ENCODE peak calls at places on chromosomes 7 and 10, in four cellular contexts. I is tibial artery, N is fibroblast of lung, A is trophoblast cell. H is an unnamed sample.

GRCh38 chr7:14690075-14690474 is 212.5 kb downstream of the DGKB start:
- DNase-seq in I (no peak), N (no peak), A (no peak), H (no peak)

GRCh38 chr7:102390697-102391484 is 5.3 kb upstream of the PRKRIP1 start:
- DNase-seq in I (peak; percentile 75), N (peak; percentile 47), A (peak; percentile 88), H (peak; percentile 30)

GRCh38 chr10:43196981-43197833 is 59.0 kb downstream of the CSGALNACT2 start:
- DNase-seq in I (peak; percentile 9), N (no peak), A (no peak), H (no peak)

GRCh38 chr7:15891151-15891842 is 204.8 kb upstream of the MEOX2 start:
- DNase-seq in I (no peak), N (peak; percentile 69), A (no peak), H (no peak)

GRCh38 chr7:73586911-73587310 is 8.5 kb upstream of the TBL2 start:
- DNase-seq in I (no peak), N (no peak), A (no peak), H (no peak)

GRCh38 chr10:1368772-1369171 is 312.6 kb downstream of the WDR37 start:
- DNase-seq in I (no peak), N (no peak), A (no peak), H (no peak)

GRCh38 chr7:35467456-35467978 is 213.6 kb upstream of the TBX20 start:
- DNase-seq in I (no peak), N (no peak), A (no peak), H (no peak)

GRCh38 chr7:7426686-7427085 is 109.0 kb downstream of the COL28A1 start:
- DNase-seq in I (no peak), N (no peak), A (no peak), H (no peak)

GRCh38 chr10:78868048-78868447 is 200.7 kb upstream of the ZMIZ1 start:
- DNase-seq in I (no peak), N (no peak), A (no peak), H (no peak)

DNA sequence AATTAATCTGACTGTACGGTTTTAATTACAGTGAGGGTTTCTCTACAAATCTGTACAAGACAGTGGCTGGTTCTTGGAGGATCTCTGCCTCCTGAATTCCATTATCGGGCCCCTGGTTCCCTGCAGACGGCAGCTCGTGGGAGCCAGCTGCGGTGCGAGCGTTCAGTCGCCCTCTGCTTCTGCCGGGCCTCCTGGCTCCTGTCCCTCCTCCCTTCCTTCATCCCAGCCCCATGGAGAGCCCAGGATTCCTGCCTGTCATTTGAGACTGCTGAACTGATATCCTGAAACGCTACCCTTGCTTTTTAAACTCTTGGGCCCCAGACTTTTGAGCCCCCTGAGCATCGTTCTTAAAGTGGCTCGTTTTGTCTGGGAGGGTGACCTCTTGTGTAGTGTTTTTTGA is 6.6 kb upstream of the DLX6 start:
- DNase-seq in I (no peak), N (no peak), A (no peak), H (no peak)
- H3K27me3 ChIP-seq in I (peaks cover 4% of the 10 kb centered on the region), N (peaks cover 55% of the 10 kb centered on the region), A (peaks cover 27% of the 10 kb centered on the region), H (peaks cover 92% of the 10 kb centered on the region)

DNA sequence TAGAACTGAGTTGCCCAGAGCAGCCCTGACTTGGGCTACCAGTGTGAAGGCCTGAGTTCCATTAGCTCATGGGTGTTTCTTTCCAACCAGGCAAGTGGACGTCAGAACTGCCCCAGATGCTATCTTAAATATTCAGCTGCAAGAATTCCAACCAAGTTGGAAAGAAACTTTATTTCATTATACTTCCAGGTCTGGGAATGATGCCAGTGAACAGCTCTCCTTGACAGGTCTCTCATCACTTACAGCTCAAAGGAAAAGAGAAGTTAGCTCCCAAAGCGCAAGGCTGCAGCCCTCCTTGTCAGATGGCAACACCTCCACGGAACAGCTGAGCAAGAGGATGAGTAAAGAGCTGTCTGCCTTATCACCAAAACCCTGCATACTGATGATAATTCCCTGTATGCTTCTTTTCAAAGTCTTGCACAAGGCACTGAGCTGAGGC is 255.5 kb upstream of the AOAH start:
- DNase-seq in I (no peak), N (peak; percentile 88), A (peak; percentile 27), H (no peak)
- H3K27ac ChIP-seq in I (no peak overlapping the region), N (no peak overlapping the region), A (no peak overlapping the region), H (no peak overlapping the region)

DNA sequence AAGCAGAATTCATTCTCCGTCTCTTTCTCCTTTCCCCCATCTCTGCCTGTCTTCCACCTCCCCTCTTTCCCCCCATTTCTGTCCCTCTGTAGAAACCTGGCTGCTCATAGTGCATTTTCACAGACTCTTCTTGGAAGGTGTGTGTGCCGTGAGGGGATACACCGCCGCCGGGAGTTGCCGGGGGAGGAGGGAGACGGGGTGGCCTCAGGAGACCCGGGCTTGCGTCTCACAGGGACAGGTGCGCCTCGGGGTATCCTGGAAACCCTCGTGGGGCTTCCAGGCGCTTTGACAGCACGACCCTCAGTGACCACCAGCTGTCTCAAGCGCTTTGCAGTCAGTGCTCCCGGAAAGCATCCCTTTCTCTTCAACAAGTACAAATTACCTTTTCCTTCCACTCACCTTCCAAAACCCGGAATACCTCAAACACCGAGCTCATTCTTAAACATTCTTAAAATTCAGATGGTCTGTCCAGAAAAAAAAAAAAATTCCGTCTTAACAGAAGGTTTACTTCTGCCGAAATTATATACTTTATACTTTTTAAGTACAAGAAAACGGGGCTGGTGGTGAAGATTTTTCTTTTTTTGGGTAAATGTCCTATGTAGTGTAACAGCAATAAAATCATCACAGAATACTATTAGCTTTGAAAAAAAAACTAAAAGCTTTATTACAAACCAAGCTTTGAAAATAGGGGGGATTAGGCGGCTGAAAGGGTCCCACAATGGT is 8.2 kb downstream of the EMX2 start:
- DNase-seq in I (no peak), N (no peak), A (no peak), H (no peak)
- H3K27me3 ChIP-seq in I (no peaks in the 10 kb centered on the region), N (peaks cover 58% of the 10 kb centered on the region), A (peaks cover 87% of the 10 kb centered on the region), H (peaks cover 66% of the 10 kb centered on the region)

DNA sequence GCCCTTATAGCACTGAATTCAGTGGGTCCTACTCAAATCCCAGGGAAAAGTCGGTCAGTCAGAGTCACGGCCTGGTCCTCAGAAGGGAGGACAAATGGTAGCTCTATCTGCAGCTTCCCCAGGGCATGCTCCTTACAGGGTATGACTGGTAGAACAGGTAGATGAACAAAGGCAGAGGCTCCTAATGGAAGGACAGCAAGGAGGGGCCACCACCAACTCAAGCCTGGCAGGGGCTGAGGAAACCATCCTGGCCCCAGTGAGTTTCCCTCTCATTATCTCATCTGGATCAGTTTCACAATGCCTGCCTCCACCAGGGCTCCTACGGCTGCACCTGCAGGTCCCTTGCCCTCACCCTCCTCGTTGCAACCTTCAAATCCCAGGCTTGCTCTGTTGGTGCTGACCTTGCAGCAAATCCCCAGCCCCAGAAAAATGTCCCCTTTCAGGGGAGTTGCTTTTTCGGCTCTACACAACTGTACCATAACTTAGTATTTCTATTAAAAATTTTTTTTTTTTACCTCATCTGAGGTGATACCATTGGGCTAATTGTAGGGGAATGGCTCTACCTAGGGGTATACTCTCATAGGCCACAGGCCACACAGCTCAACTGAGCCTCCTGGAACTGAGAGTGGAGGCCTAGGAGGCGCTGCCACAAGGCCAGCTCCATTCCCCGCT is 2.4 kb upstream of the MYO1G start:
- DNase-seq in I (no peak), N (no peak), A (no peak), H (no peak)
- H3K27ac ChIP-seq in I (no peak overlapping the region), N (peak overlapping the region; percentile 55), A (no peak overlapping the region), H (peak overlapping the region; percentile 75)

GRCh38 chr7:120274482-120274881 is 1.5 kb downstream of the KCND2 start:
- DNase-seq in I (no peak), N (no peak), A (no peak), H (no peak)
- H3K27me3 ChIP-seq in I (no peaks in the 10 kb centered on the region), N (peaks cover 4% of the 10 kb centered on the region), A (peaks cover 11% of the 10 kb centered on the region), H (peaks cover 21% of the 10 kb centered on the region)

DNA sequence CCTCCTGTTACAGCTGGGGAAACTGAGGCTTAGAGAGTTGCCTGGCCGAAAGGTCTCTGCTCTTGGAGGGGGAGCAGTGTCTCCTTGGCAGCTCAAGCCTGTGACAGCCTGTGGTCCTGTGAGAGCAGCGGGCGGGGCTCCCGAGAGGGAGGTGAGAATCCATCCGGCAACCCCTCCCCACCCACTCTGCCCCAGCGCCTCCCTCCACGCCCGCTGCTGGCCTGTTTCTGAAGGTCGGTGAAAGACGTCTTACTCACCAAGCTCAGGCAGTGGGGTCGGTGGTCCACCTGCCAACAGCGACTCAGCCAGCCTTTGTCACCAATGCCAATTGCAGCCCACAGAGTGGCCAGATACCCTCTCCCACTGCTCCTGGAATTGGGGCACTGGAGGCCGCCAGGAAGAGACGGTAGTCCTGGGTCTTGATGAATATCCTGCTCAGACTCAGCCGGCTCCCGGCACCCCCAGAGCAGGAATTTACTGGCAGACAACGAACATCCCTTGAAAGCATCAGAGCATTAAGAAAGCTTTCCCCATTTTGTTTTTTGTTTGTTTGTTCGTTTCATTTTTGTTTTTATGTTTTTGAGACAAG is 7.4 kb upstream of the TTYH3 start:
- DNase-seq in I (no peak), N (no peak), A (no peak), H (no peak)
- H3K27ac ChIP-seq in I (no peak overlapping the region), N (no peak overlapping the region), A (no peak overlapping the region), H (peak overlapping the region; percentile 49)

GRCh38 chr7:97022451-97023306 is 2.0 kb downstream of the DLX5 start:
- DNase-seq in I (no peak), N (no peak), A (peak; percentile 31), H (no peak)
- H3K27me3 ChIP-seq in I (no peaks in the 10 kb centered on the region), N (peaks cover 57% of the 10 kb centered on the region), A (no peaks in the 10 kb centered on the region), H (peaks cover 91% of the 10 kb centered on the region)

GRCh38 chr10:70505908-70506307 is 27.3 kb downstream of the PALD1 start:
- DNase-seq in I (no peak), N (no peak), A (no peak), H (no peak)
- H3K27ac ChIP-seq in I (no peak overlapping the region), N (no peak overlapping the region), A (no peak overlapping the region), H (no peak overlapping the region)